ENCODE peak calls at places on chromosomes 4 and X, in four cellular contexts. G, A, D and R are unnamed samples.

GRCh38 chr4:152697284-152698011 is 17.7 kb upstream of the TMEM154 start:
- DNase-seq in D (no peak), A (no peak), G (no peak), R (no peak)

GRCh38 chrX:26466387-26466786 is 250.4 kb downstream of the MAGEB5 start:
- DNase-seq in G (no peak), D (no peak), A (no peak), R (no peak)

GRCh38 chr4:69408451-69408850 is 87.3 kb downstream of the UGT2B4 start:
- DNase-seq in A (no peak), D (no peak), G (peak; percentile 24), R (no peak)

GRCh38 chr4:175346381-175346780 is 428.2 kb downstream of the ADAM29 start:
- DNase-seq in D (no peak), A (no peak), G (peak; percentile 12), R (no peak)

GRCh38 chr4:41714601-41715000 is 33.9 kb downstream of the PHOX2B start:
- DNase-seq in A (no peak), D (no peak), G (no peak), R (no peak)

GRCh38 chrX:113892401-113892800 is 691.5 kb upstream of the HTR2C start:
- DNase-seq in G (no peak), A (no peak), D (no peak), R (no peak)

GRCh38 chr4:7911044-7911578 is 28.6 kb downstream of the AFAP1 start:
- DNase-seq in G (peak; percentile 24), D (no peak), A (no peak), R (no peak)

GRCh38 chrX:13891367-13892146 is 74.7 kb upstream of the GPM6B start:
- DNase-seq in G (no peak), D (no peak), A (no peak), R (no peak)

GRCh38 chrX:431032-431431 is 44.3 kb upstream of the PPP2R3B start:
- DNase-seq in G (no peak), D (no peak), A (no peak), R (no peak)

GRCh38 chrX:39492495-39493162 is 605.1 kb downstream of the BCOR start:
- DNase-seq in A (peak; percentile 25), G (no peak), D (no peak), R (peak; percentile 44)

GRCh38 chrX:12966151-12966550 is 8.8 kb upstream of the TMSB4X start:
- DNase-seq in A (no peak), G (no peak), D (no peak), R (no peak)

DNA sequence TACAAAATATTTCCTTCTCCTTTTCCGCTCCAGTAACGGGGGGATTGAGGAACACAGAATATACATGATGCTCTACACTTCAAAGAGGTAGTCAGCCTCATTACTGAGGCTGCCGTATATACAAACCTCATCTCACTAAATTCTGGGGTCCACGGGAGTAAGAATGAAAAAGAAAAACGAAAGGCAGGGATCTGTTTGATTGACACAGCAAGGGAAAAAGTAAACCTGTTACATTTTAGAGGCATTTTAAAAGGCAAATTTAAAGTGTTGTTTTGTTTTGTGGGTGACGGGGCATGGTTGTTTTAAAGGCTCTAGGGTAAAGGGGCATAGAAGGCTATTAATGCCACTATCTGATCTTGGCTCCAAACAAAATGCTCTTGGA is 2.9 kb upstream of the PCDH10 start:
- DNase-seq in A (no peak), D (no peak), G (no peak), R (no peak)
- H3K4me3 ChIP-seq in A (no peak overlapping the region), D (peak overlapping the region; percentile 23), G (peak overlapping the region; percentile 52), R (no peak overlapping the region)

DNA sequence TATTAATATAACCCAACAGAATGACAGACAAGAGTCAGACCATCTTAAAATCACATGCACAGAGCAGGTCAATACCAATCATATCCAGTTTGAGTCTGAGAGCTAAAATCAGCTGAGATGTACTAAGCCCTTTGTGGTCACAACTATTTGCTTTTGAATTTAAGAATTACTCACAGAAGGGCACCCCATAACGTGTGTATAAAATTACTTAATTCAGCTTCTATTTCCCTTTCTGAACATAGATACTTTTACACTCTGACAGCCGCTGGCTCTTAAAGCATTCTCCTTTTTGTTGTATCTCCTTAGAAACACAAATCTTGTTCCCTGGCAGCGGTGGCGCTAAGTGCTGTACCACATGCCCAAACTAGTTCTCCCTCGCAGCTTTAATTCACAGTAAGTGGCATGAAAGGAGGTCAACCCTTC is 14.8 kb upstream of the PPARGC1A start:
- DNase-seq in G (no peak), A (no peak), D (no peak), R (no peak)
- TF ChIP-seq CHD2 in G (no peak), A (no peak), D (no peak), R (no peak)

GRCh38 chr4:12242354-12242753 is 813.7 kb upstream of the HS3ST1 start:
- DNase-seq in G (no peak), D (no peak), A (no peak), R (no peak)
- H3K4me3 ChIP-seq in G (no peak overlapping the region), D (no peak overlapping the region), A (no peak overlapping the region), R (no peak overlapping the region)

GRCh38 chr4:78186597-78187543 is 129.7 kb downstream of the FRAS1 start:
- DNase-seq in A (no peak), G (no peak), D (no peak), R (no peak)
- TF ChIP-seq CHD2 in A (no peak), G (no peak), D (no peak), R (no peak)

GRCh38 chr4:23814606-23815005 is 75.2 kb downstream of the PPARGC1A start:
- DNase-seq in G (no peak), A (no peak), D (no peak), R (no peak)

GRCh38 chr4:23822181-23822580 is 67.7 kb downstream of the PPARGC1A start:
- DNase-seq in G (no peak), D (no peak), A (no peak), R (no peak)

GRCh38 chr4:23819041-23819511 is 70.8 kb downstream of the PPARGC1A start:
- DNase-seq in G (no peak), D (no peak), A (no peak), R (no peak)

GRCh38 chr4:23815351-23815750 is 74.5 kb downstream of the PPARGC1A start:
- DNase-seq in D (no peak), A (no peak), G (no peak), R (no peak)

GRCh38 chr4:23818097-23818648 is 71.7 kb downstream of the PPARGC1A start:
- DNase-seq in D (no peak), A (no peak), G (no peak), R (no peak)
- H3K4me3 ChIP-seq in D (no peak overlapping the region), A (no peak overlapping the region), G (no peak overlapping the region), R (no peak overlapping the region)

GRCh38 chrX:129983575-129984131 is 1.2 kb downstream of the BCORL1 start:
- DNase-seq in D (no peak), A (peak; percentile 38), G (no peak), R (no peak)
- TF ChIP-seq CHD2 in D (no peak), A (no peak), G (no peak), R (no peak)

GRCh38 chrX:134545524-134545923 is 85.6 kb downstream of the HPRT1 start:
- DNase-seq in G (no peak), D (no peak), A (no peak), R (no peak)
- H3K4me3 ChIP-seq in G (no peak overlapping the region), D (no peak overlapping the region), A (no peak overlapping the region), R (no peak overlapping the region)